ENCODE peak calls at places on chromosomes 12 and 14, in eight cellular contexts. V, W, E, R, Z, A, K and L are unnamed samples.

GRCh38 chr12:128959931-128960330 is 106.7 kb downstream of the GLT1D1 start:
- DNase-seq in V (no peak), W (no peak), E (no peak), R (no peak), Z (no peak), A (no peak), K (no peak), L (no peak)

GRCh38 chr12:113640837-113641236 is 169.2 kb upstream of the LHX5 start:
- DNase-seq in V (no peak), W (no peak), E (no peak), R (no peak), Z (no peak), A (no peak), K (no peak), L (no peak)

GRCh38 chr12:57128519-57129247 is 400 bp downstream of the LRP1 start:
- DNase-seq in V (no peak), W (no peak), E (peak; percentile 40), R (no peak), Z (no peak), A (no peak), K (no peak), L (no peak)

GRCh38 chr14:60658909-60659585 is 9.8 kb upstream of the SIX1 start:
- DNase-seq in V (no peak), W (no peak), E (peak; percentile 76), R (no peak), Z (no peak), A (no peak), K (no peak), L (no peak)

GRCh38 chr12:85441740-85442139 is 161.7 kb downstream of the ALX1 start:
- DNase-seq in V (no peak), W (no peak), E (peak; percentile 42), R (no peak), Z (no peak), A (no peak), K (no peak), L (no peak)

GRCh38 chr12:58602736-58603135 is 317.6 kb downstream of the LRIG3 start:
- DNase-seq in V (no peak), W (no peak), E (no peak), R (no peak), Z (no peak), A (no peak), K (no peak), L (no peak)

GRCh38 chr14:55386037-55386798 is 25.4 kb downstream of the ATG14 start:
- DNase-seq in V (no peak), W (no peak), E (no peak), R (no peak), Z (no peak), A (no peak), K (no peak), L (no peak)

GRCh38 chr12:131628766-131629448 is 82.0 kb upstream of the SFSWAP start:
- DNase-seq in V (no peak), W (no peak), E (no peak), R (no peak), Z (no peak), A (no peak), K (no peak), L (no peak)

GRCh38 chr14:100532916-100533630 is 54.1 kb downstream of the BEGAIN start:
- DNase-seq in V (no peak), W (no peak), E (no peak), R (peak; percentile 27), Z (no peak), A (no peak), K (no peak), L (peak; percentile 1)

GRCh38 chr14:44449694-44450093 is 57.4 kb downstream of the FSCB start:
- DNase-seq in V (no peak), W (no peak), E (no peak), R (no peak), Z (no peak), A (no peak), K (no peak), L (no peak)

GRCh38 chr12:131896811-131897270 is 2.4 kb downstream of the ULK1 start:
- DNase-seq in V (no peak), W (no peak), E (no peak), R (no peak), Z (no peak), A (no peak), K (no peak), L (no peak)

GRCh38 chr12:50200507-50201273 is 33.5 kb upstream of the CERS5 start:
- DNase-seq in V (no peak), W (no peak), E (no peak), R (no peak), Z (no peak), A (no peak), K (no peak), L (no peak)

GRCh38 chr12:93502802-93503623 is 35.7 kb downstream of the MRPL42 start:
- DNase-seq in V (peak; percentile 69), W (no peak), E (peak; percentile 52), R (no peak), Z (peak; percentile 45), A (no peak), K (peak; percentile 67), L (no peak)

GRCh38 chr14:22974530-22975313 is 7.6 kb downstream of the AJUBA start:
- DNase-seq in V (no peak), W (no peak), E (no peak), R (peak; percentile 28), Z (no peak), A (no peak), K (no peak), L (no peak)